ENCODE peak calls at places on chromosome 16, in ten cellular contexts. One of them, this sample, is unnamed.

GRCh38 chr16:75801307-75801706 is 75.0 kb upstream of the CPHXL start:
- DNase-seq in Right ventricle myocardium inferior: no peak
- DNase-seq in NCI-H774: no peak
- DNase-seq in activated naive CD4-positive, alpha-beta T cell: no peak
- DNase-seq in CD4-positive, alpha-beta T cell: no peak
- DNase-seq in EL: no peak
- DNase-seq in testis: no peak
- DNase-seq in anterior cingulate cortex: no peak
- DNase-seq in NCI-H1105: no peak
- DNase-seq in Kasumi-1: peak; percentile 5
- DNase-seq in this sample: peak; percentile 47

GRCh38 chr16:17518441-17518840 is 47.7 kb upstream of the XYLT1 start:
- DNase-seq in Right ventricle myocardium inferior: no peak
- DNase-seq in NCI-H774: no peak
- DNase-seq in activated naive CD4-positive, alpha-beta T cell: no peak
- DNase-seq in CD4-positive, alpha-beta T cell: no peak
- DNase-seq in EL: peak; percentile 75
- DNase-seq in testis: no peak
- DNase-seq in anterior cingulate cortex: no peak
- DNase-seq in NCI-H1105: no peak
- DNase-seq in Kasumi-1: no peak
- DNase-seq in this sample: no peak

GRCh38 chr16:46573008-46573833 is 48.0 kb downstream of the SHCBP1 start:
- DNase-seq in Right ventricle myocardium inferior: no peak
- DNase-seq in NCI-H774: no peak
- DNase-seq in activated naive CD4-positive, alpha-beta T cell: no peak
- DNase-seq in CD4-positive, alpha-beta T cell: no peak
- DNase-seq in EL: peak; percentile 90
- DNase-seq in testis: no peak
- DNase-seq in anterior cingulate cortex: no peak
- DNase-seq in NCI-H1105: no peak
- DNase-seq in Kasumi-1: peak; percentile 23
- DNase-seq in this sample: no peak

GRCh38 chr16:84557504-84557903 is 53.0 kb upstream of the MEAK7 start:
- DNase-seq in Right ventricle myocardium inferior: no peak
- DNase-seq in NCI-H774: no peak
- DNase-seq in activated naive CD4-positive, alpha-beta T cell: no peak
- DNase-seq in CD4-positive, alpha-beta T cell: no peak
- DNase-seq in EL: peak; percentile 18
- DNase-seq in testis: no peak
- DNase-seq in anterior cingulate cortex: no peak
- DNase-seq in NCI-H1105: no peak
- DNase-seq in Kasumi-1: no peak
- DNase-seq in this sample: no peak

GRCh38 chr16:84608281-84608680 is 9.6 kb downstream of the COTL1 start:
- DNase-seq in Right ventricle myocardium inferior: no peak
- DNase-seq in NCI-H774: no peak
- DNase-seq in activated naive CD4-positive, alpha-beta T cell: no peak
- DNase-seq in CD4-positive, alpha-beta T cell: peak; percentile 42
- DNase-seq in EL: no peak
- DNase-seq in testis: no peak
- DNase-seq in anterior cingulate cortex: no peak
- DNase-seq in NCI-H1105: no peak
- DNase-seq in Kasumi-1: no peak
- DNase-seq in this sample: no peak

GRCh38 chr16:69820926-69821541 is 58.9 kb downstream of the WWP2 start:
- DNase-seq in Right ventricle myocardium inferior: no peak
- DNase-seq in NCI-H774: no peak
- DNase-seq in activated naive CD4-positive, alpha-beta T cell: no peak
- DNase-seq in CD4-positive, alpha-beta T cell: no peak
- DNase-seq in EL: peak; percentile 28
- DNase-seq in testis: peak; percentile 74
- DNase-seq in anterior cingulate cortex: peak; percentile 47
- DNase-seq in NCI-H1105: no peak
- DNase-seq in Kasumi-1: no peak
- DNase-seq in this sample: peak; percentile 75

GRCh38 chr16:57258910-57259475 is 13.9 kb downstream of the ARL2BP start:
- DNase-seq in Right ventricle myocardium inferior: no peak
- DNase-seq in NCI-H774: no peak
- DNase-seq in activated naive CD4-positive, alpha-beta T cell: no peak
- DNase-seq in CD4-positive, alpha-beta T cell: no peak
- DNase-seq in EL: no peak
- DNase-seq in testis: no peak
- DNase-seq in anterior cingulate cortex: no peak
- DNase-seq in NCI-H1105: no peak
- DNase-seq in Kasumi-1: no peak
- DNase-seq in this sample: no peak

GRCh38 chr16:24670623-24671454 is 58.6 kb upstream of the TNRC6A start:
- DNase-seq in Right ventricle myocardium inferior: peak; percentile 73
- DNase-seq in NCI-H774: peak; percentile 21
- DNase-seq in activated naive CD4-positive, alpha-beta T cell: no peak
- DNase-seq in CD4-positive, alpha-beta T cell: no peak
- DNase-seq in EL: peak; percentile 86
- DNase-seq in testis: peak; percentile 64
- DNase-seq in anterior cingulate cortex: peak; percentile 64
- DNase-seq in NCI-H1105: peak; percentile 87
- DNase-seq in Kasumi-1: no peak
- DNase-seq in this sample: peak; percentile 77

GRCh38 chr16:28237754-28238357 is 26.1 kb upstream of the XPO6 start:
- DNase-seq in Right ventricle myocardium inferior: no peak
- DNase-seq in NCI-H774: no peak
- DNase-seq in activated naive CD4-positive, alpha-beta T cell: no peak
- DNase-seq in CD4-positive, alpha-beta T cell: no peak
- DNase-seq in EL: no peak
- DNase-seq in testis: no peak
- DNase-seq in anterior cingulate cortex: no peak
- DNase-seq in NCI-H1105: no peak
- DNase-seq in Kasumi-1: no peak
- DNase-seq in this sample: no peak

GRCh38 chr16:87129771-87130170 is 187.4 kb downstream of the C16orf95 start:
- DNase-seq in Right ventricle myocardium inferior: no peak
- DNase-seq in NCI-H774: no peak
- DNase-seq in activated naive CD4-positive, alpha-beta T cell: no peak
- DNase-seq in CD4-positive, alpha-beta T cell: no peak
- DNase-seq in EL: peak; percentile 80
- DNase-seq in testis: no peak
- DNase-seq in anterior cingulate cortex: no peak
- DNase-seq in NCI-H1105: no peak
- DNase-seq in Kasumi-1: no peak
- DNase-seq in this sample: no peak

GRCh38 chr16:1494711-1495110 is 1.6 kb downstream of the TELO2 start:
- DNase-seq in Right ventricle myocardium inferior: peak; percentile 69
- DNase-seq in NCI-H774: no peak
- DNase-seq in activated naive CD4-positive, alpha-beta T cell: no peak
- DNase-seq in CD4-positive, alpha-beta T cell: no peak
- DNase-seq in EL: no peak
- DNase-seq in testis: no peak
- DNase-seq in anterior cingulate cortex: no peak
- DNase-seq in NCI-H1105: no peak
- DNase-seq in Kasumi-1: no peak
- DNase-seq in this sample: no peak

GRCh38 chr16:15898654-15899053 is 10.3 kb upstream of the CEP20 start:
- DNase-seq in Right ventricle myocardium inferior: no peak
- DNase-seq in NCI-H774: no peak
- DNase-seq in activated naive CD4-positive, alpha-beta T cell: no peak
- DNase-seq in CD4-positive, alpha-beta T cell: no peak
- DNase-seq in EL: no peak
- DNase-seq in testis: no peak
- DNase-seq in anterior cingulate cortex: no peak
- DNase-seq in NCI-H1105: no peak
- DNase-seq in Kasumi-1: no peak
- DNase-seq in this sample: no peak

GRCh38 chr16:80198265-80198994 is 342.4 kb upstream of the DYNLRB2 start:
- DNase-seq in Right ventricle myocardium inferior: no peak
- DNase-seq in NCI-H774: peak; percentile 60
- DNase-seq in activated naive CD4-positive, alpha-beta T cell: no peak
- DNase-seq in CD4-positive, alpha-beta T cell: no peak
- DNase-seq in EL: no peak
- DNase-seq in testis: no peak
- DNase-seq in anterior cingulate cortex: no peak
- DNase-seq in NCI-H1105: peak; percentile 74
- DNase-seq in Kasumi-1: no peak
- DNase-seq in this sample: no peak

GRCh38 chr16:359067-359763 is 6.7 kb upstream of the AXIN1 start:
- DNase-seq in Right ventricle myocardium inferior: no peak
- DNase-seq in NCI-H774: no peak
- DNase-seq in activated naive CD4-positive, alpha-beta T cell: no peak
- DNase-seq in CD4-positive, alpha-beta T cell: no peak
- DNase-seq in EL: no peak
- DNase-seq in testis: no peak
- DNase-seq in anterior cingulate cortex: no peak
- DNase-seq in NCI-H1105: no peak
- DNase-seq in Kasumi-1: no peak
- DNase-seq in this sample: no peak

GRCh38 chr16:69712914-69713581 is 13.3 kb downstream of the NQO1 start:
- DNase-seq in Right ventricle myocardium inferior: no peak
- DNase-seq in NCI-H774: no peak
- DNase-seq in activated naive CD4-positive, alpha-beta T cell: no peak
- DNase-seq in CD4-positive, alpha-beta T cell: no peak
- DNase-seq in EL: no peak
- DNase-seq in testis: no peak
- DNase-seq in anterior cingulate cortex: no peak
- DNase-seq in NCI-H1105: no peak
- DNase-seq in Kasumi-1: no peak
- DNase-seq in this sample: no peak

GRCh38 chr16:67563708-67564468 is 1.6 kb downstream of the CTCF start:
- DNase-seq in Right ventricle myocardium inferior: no peak
- DNase-seq in NCI-H774: no peak
- DNase-seq in activated naive CD4-positive, alpha-beta T cell: no peak
- DNase-seq in CD4-positive, alpha-beta T cell: no peak
- DNase-seq in EL: peak; percentile 64
- DNase-seq in testis: no peak
- DNase-seq in anterior cingulate cortex: no peak
- DNase-seq in NCI-H1105: no peak
- DNase-seq in Kasumi-1: peak; percentile 78
- DNase-seq in this sample: peak; percentile 21

GRCh38 chr16:7303677-7304200 is 28.9 kb upstream of the RBFOX1 start:
- DNase-seq in Right ventricle myocardium inferior: no peak
- DNase-seq in NCI-H774: no peak
- DNase-seq in activated naive CD4-positive, alpha-beta T cell: no peak
- DNase-seq in CD4-positive, alpha-beta T cell: no peak
- DNase-seq in EL: no peak
- DNase-seq in testis: no peak
- DNase-seq in anterior cingulate cortex: no peak
- DNase-seq in NCI-H1105: no peak
- DNase-seq in Kasumi-1: no peak
- DNase-seq in this sample: no peak

GRCh38 chr16:27446721-27447120 is 44.7 kb downstream of the IL21R start:
- DNase-seq in Right ventricle myocardium inferior: no peak
- DNase-seq in NCI-H774: no peak
- DNase-seq in activated naive CD4-positive, alpha-beta T cell: no peak
- DNase-seq in CD4-positive, alpha-beta T cell: peak; percentile 71
- DNase-seq in EL: no peak
- DNase-seq in testis: no peak
- DNase-seq in anterior cingulate cortex: no peak
- DNase-seq in NCI-H1105: no peak
- DNase-seq in Kasumi-1: no peak
- DNase-seq in this sample: no peak

GRCh38 chr16:66150691-66151090 is 215.8 kb upstream of the CDH5 start:
- DNase-seq in Right ventricle myocardium inferior: no peak
- DNase-seq in NCI-H774: no peak
- DNase-seq in activated naive CD4-positive, alpha-beta T cell: no peak
- DNase-seq in CD4-positive, alpha-beta T cell: no peak
- DNase-seq in EL: peak; percentile 25
- DNase-seq in testis: no peak
- DNase-seq in anterior cingulate cortex: no peak
- DNase-seq in NCI-H1105: no peak
- DNase-seq in Kasumi-1: peak; percentile 25
- DNase-seq in this sample: no peak

GRCh38 chr16:67393111-67393789 is at the start of gene TPPP3:
- DNase-seq in Right ventricle myocardium inferior: peak; percentile 96
- DNase-seq in NCI-H774: peak; percentile 61
- DNase-seq in activated naive CD4-positive, alpha-beta T cell: no peak
- DNase-seq in CD4-positive, alpha-beta T cell: no peak
- DNase-seq in EL: peak; percentile 78
- DNase-seq in testis: peak; percentile 92
- DNase-seq in anterior cingulate cortex: peak; percentile 85
- DNase-seq in NCI-H1105: no peak
- DNase-seq in Kasumi-1: no peak
- DNase-seq in this sample: peak; percentile 89

GRCh38 chr16:26129997-26130396 is 438.2 kb downstream of the HS3ST4 start:
- DNase-seq in Right ventricle myocardium inferior: no peak
- DNase-seq in NCI-H774: no peak
- DNase-seq in activated naive CD4-positive, alpha-beta T cell: no peak
- DNase-seq in CD4-positive, alpha-beta T cell: no peak
- DNase-seq in EL: no peak
- DNase-seq in testis: no peak
- DNase-seq in anterior cingulate cortex: peak; percentile 1
- DNase-seq in NCI-H1105: no peak
- DNase-seq in Kasumi-1: no peak
- DNase-seq in this sample: no peak

GRCh38 chr16:26220894-26221293 is 529.1 kb downstream of the HS3ST4 start:
- DNase-seq in Right ventricle myocardium inferior: no peak
- DNase-seq in NCI-H774: no peak
- DNase-seq in activated naive CD4-positive, alpha-beta T cell: no peak
- DNase-seq in CD4-positive, alpha-beta T cell: no peak
- DNase-seq in EL: no peak
- DNase-seq in testis: no peak
- DNase-seq in anterior cingulate cortex: no peak
- DNase-seq in NCI-H1105: no peak
- DNase-seq in Kasumi-1: no peak
- DNase-seq in this sample: no peak

GRCh38 chr16:81431554-81432353 is 12.9 kb upstream of the CMIP start:
- DNase-seq in Right ventricle myocardium inferior: no peak
- DNase-seq in NCI-H774: no peak
- DNase-seq in activated naive CD4-positive, alpha-beta T cell: no peak
- DNase-seq in CD4-positive, alpha-beta T cell: no peak
- DNase-seq in EL: peak; percentile 96
- DNase-seq in testis: peak; percentile 35
- DNase-seq in anterior cingulate cortex: no peak
- DNase-seq in NCI-H1105: no peak
- DNase-seq in Kasumi-1: peak; percentile 76
- DNase-seq in this sample: no peak

GRCh38 chr16:11586856-11587642 is at the start of gene LITAF:
- DNase-seq in Right ventricle myocardium inferior: peak; percentile 87
- DNase-seq in NCI-H774: peak; percentile 48
- DNase-seq in activated naive CD4-positive, alpha-beta T cell: peak; percentile 28
- DNase-seq in CD4-positive, alpha-beta T cell: peak; percentile 36
- DNase-seq in EL: peak; percentile 72
- DNase-seq in testis: peak; percentile 33
- DNase-seq in anterior cingulate cortex: peak; percentile 28
- DNase-seq in NCI-H1105: peak; percentile 53
- DNase-seq in Kasumi-1: no peak
- DNase-seq in this sample: peak; percentile 60

GRCh38 chr16:66605177-66605999 is 884 bp downstream of the CMTM3 start:
- DNase-seq in Right ventricle myocardium inferior: peak; percentile 88
- DNase-seq in NCI-H774: no peak
- DNase-seq in activated naive CD4-positive, alpha-beta T cell: no peak
- DNase-seq in CD4-positive, alpha-beta T cell: no peak
- DNase-seq in EL: peak; percentile 53
- DNase-seq in testis: peak; percentile 58
- DNase-seq in anterior cingulate cortex: no peak
- DNase-seq in NCI-H1105: no peak
- DNase-seq in Kasumi-1: peak; percentile 14
- DNase-seq in this sample: no peak

GRCh38 chr16:57446530-57447141 is 549 bp downstream of the CIAPIN1 start:
- DNase-seq in Right ventricle myocardium inferior: no peak
- DNase-seq in NCI-H774: no peak
- DNase-seq in activated naive CD4-positive, alpha-beta T cell: no peak
- DNase-seq in CD4-positive, alpha-beta T cell: peak; percentile 2
- DNase-seq in EL: peak; percentile 37
- DNase-seq in testis: peak; percentile 38
- DNase-seq in anterior cingulate cortex: no peak
- DNase-seq in NCI-H1105: no peak
- DNase-seq in Kasumi-1: peak; percentile 45
- DNase-seq in this sample: peak; percentile 3

GRCh38 chr16:28491080-28491969 is 549 bp downstream of the CLN3 start:
- DNase-seq in Right ventricle myocardium inferior: peak; percentile 76
- DNase-seq in NCI-H774: no peak
- DNase-seq in activated naive CD4-positive, alpha-beta T cell: no peak
- DNase-seq in CD4-positive, alpha-beta T cell: no peak
- DNase-seq in EL: peak; percentile 44
- DNase-seq in testis: peak; percentile 59
- DNase-seq in anterior cingulate cortex: peak; percentile 43
- DNase-seq in NCI-H1105: no peak
- DNase-seq in Kasumi-1: peak; percentile 6
- DNase-seq in this sample: peak; percentile 32

GRCh38 chr16:69537706-69538080 is 28.1 kb upstream of the NFAT5 start:
- DNase-seq in Right ventricle myocardium inferior: no peak
- DNase-seq in NCI-H774: no peak
- DNase-seq in activated naive CD4-positive, alpha-beta T cell: no peak
- DNase-seq in CD4-positive, alpha-beta T cell: no peak
- DNase-seq in EL: no peak
- DNase-seq in testis: no peak
- DNase-seq in anterior cingulate cortex: no peak
- DNase-seq in NCI-H1105: no peak
- DNase-seq in Kasumi-1: no peak
- DNase-seq in this sample: no peak